ENCODE peak calls at places on chromosomes 12 and 14, in eight cellular contexts. A is Peyer's patch; Y is colonic mucosa; E is substantia nigra; S is fibroblast of lung; P is CD4-positive, CD25-positive, alpha-beta regulatory T cell; F is right lobe of liver; O is AG04450. C is an unnamed sample.
A peak's percentile ranks its signal among the peaks of the same experiment; 100 is the strongest.

GRCh38 chr12:121769297-121769830 is 24.1 kb downstream of the RHOF start:
- DNase-seq in A (no peak), P (no peak), O (no peak), F (no peak), S (no peak), E (no peak), Y (no peak), C (no peak)

GRCh38 chr14:92719890-92720323 is 28.5 kb downstream of the LGMN start:
- DNase-seq in A (no peak), O (no peak), Y (peak; percentile 88), S (no peak), F (no peak), E (no peak), P (no peak), C (no peak)

GRCh38 chr14:105468621-105469241 is 5.9 kb upstream of the CRIP2 start:
- DNase-seq in P (no peak), A (no peak), E (no peak), S (no peak), F (peak; percentile 82), O (no peak), Y (no peak), C (no peak)

GRCh38 chr14:22448905-22449611 is 140.0 kb downstream of the DAD1 start:
- DNase-seq in A (no peak), P (no peak), O (no peak), E (no peak), F (no peak), S (peak; percentile 31), Y (no peak), C (no peak)

GRCh38 chr14:45252356-45253069 is 489 bp downstream of the MIS18BP1 start:
- DNase-seq in S (no peak), P (peak; percentile 8), O (no peak), A (no peak), E (no peak), F (no peak), Y (peak; percentile 28), C (no peak)

GRCh38 chr12:107514887-107515445 is 170.6 kb upstream of the PWP1 start:
- DNase-seq in A (no peak), O (no peak), E (no peak), P (no peak), S (peak; percentile 69), F (no peak), Y (no peak), C (no peak)

GRCh38 chr12:91991397-91992187 is 154.1 kb downstream of the BTG1 start:
- DNase-seq in P (peak; percentile 64), S (peak; percentile 28), Y (no peak), E (no peak), F (no peak), A (no peak), O (no peak), C (no peak)

GRCh38 chr14:59919582-59920377 is at the start of gene LRRC9:
- DNase-seq in O (no peak), S (peak; percentile 21), Y (peak; percentile 44), P (no peak), F (peak; percentile 84), E (no peak), A (peak; percentile 76), C (peak; percentile 40)

GRCh38 chr14:79767278-79767677 is 444.0 kb downstream of the DIO2 start:
- DNase-seq in O (no peak), Y (no peak), F (no peak), E (no peak), A (no peak), S (no peak), P (no peak), C (no peak)

GRCh38 chr12:11832100-11832499 is 182.6 kb downstream of the ETV6 start:
- DNase-seq in P (no peak), F (no peak), S (no peak), O (no peak), E (no peak), A (no peak), Y (no peak), C (no peak)

GRCh38 chr12:3832738-3833137 is 40.5 kb downstream of the PARP11 start:
- DNase-seq in Y (no peak), F (no peak), A (no peak), O (no peak), E (no peak), S (peak; percentile 7), P (no peak), C (no peak)

GRCh38 chr12:66070378-66071120 is 60.0 kb downstream of the LLPH start:
- DNase-seq in O (no peak), E (no peak), Y (no peak), F (peak; percentile 49), P (no peak), A (no peak), S (no peak), C (no peak)

GRCh38 chr14:73460691-73461127 is 2.4 kb upstream of the NUMB start:
- DNase-seq in O (no peak), S (peak; percentile 56), E (no peak), P (no peak), A (no peak), Y (no peak), F (no peak), C (no peak)

GRCh38 chr14:68795602-68796417 is 2.9 kb upstream of the ZFP36L1 start:
- DNase-seq in Y (peak; percentile 84), O (no peak), P (peak; percentile 81), F (peak; percentile 90), A (peak; percentile 92), S (peak; percentile 79), E (no peak), C (peak; percentile 67)

GRCh38 chr12:110768960-110769359 is 26.3 kb upstream of the PPP1CC start:
- DNase-seq in F (no peak), A (no peak), E (no peak), P (no peak), S (no peak), O (no peak), Y (no peak), C (no peak)

DNA sequence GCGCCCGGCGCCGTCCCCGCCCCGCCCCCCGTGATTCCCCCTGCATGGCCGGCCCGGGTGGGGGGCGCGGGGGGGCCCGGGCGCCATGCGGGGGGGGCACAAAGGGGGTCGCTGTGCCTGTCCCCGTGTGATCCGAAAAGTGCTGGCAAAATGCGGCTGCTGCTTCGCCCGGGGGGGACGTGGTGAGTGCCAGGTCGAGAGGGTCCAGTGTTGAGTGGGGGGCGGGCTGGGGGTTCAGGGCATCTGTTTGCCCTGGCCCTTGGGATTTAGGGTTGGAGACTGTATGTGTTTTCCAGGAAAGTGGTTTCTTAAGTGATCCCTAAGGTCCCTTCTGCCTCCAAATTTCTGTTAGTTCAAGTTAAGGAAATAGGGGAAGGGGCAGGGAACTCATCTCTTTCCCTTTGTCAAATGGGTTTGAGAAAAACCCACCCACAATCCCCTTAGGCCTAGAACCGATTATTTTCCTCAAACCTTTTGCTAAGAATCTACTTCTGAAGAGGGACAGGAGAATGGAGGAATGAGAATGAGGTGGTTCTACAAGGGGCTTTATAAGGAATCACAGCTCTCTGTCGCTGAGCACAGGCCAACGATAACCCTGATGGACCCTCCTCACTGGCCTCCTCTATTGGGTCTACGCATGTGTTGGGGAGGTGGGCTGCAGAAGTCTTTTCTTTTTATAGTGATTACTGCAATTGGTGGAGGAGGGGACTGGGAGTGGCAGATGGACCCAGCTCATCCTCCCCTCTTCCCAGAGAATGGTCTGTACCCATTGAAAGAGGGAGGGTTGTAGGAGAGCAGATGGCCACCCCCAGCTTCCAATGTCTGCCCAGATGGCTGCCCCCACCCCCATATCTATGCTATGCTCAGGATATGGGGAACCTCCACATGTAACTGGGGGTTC is 825 bp downstream of the ARHGEF25 start:
- DNase-seq in O (no peak), P (no peak), A (no peak), S (no peak), Y (no peak), F (no peak), E (no peak), C (no peak)
- H3K27ac ChIP-seq in O (no peak overlapping the region), P (no peak overlapping the region), A (peak overlapping the region; percentile 43), S (no peak overlapping the region), Y (peak overlapping the region; percentile 60), F (no peak overlapping the region), E (peak overlapping the region; percentile 68), C (no peak overlapping the region)

DNA sequence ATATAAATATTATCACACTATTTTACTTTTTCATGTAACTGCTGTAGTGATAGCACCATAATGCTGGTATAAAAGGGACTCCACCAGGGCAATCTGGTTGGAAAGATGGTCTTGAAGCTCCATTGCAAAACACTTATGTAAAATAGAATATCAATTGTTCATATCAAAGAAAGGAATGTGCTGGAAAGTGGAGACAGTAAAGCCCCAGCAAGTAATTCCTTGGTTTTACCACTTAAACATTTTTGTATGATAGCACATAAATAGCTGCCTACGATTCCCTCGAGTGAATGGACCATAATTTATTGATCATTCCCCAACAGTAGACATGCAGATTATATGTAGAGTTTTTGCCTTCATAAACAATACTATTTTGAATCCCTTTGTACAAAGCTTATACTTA is 275.5 kb downstream of the PAWR start:
- DNase-seq in F (no peak), P (no peak), S (no peak), Y (no peak), A (no peak), E (no peak), O (no peak), C (no peak)
- H3K27ac ChIP-seq in F (no peak overlapping the region), P (no peak overlapping the region), S (no peak overlapping the region), Y (peak overlapping the region; percentile 70), A (no peak overlapping the region), E (no peak overlapping the region), O (no peak overlapping the region), C (no peak overlapping the region)

GRCh38 chr14:103538291-103539055 is 9.5 kb downstream of the TRMT61A start:
- DNase-seq in A (no peak), Y (no peak), P (no peak), S (no peak), E (no peak), O (no peak), F (no peak), C (peak; percentile 58)

GRCh38 chr14:103536693-103537092 is 7.7 kb downstream of the TRMT61A start:
- DNase-seq in P (no peak), E (no peak), A (no peak), S (no peak), O (no peak), F (no peak), Y (no peak), C (no peak)

GRCh38 chr14:103535891-103536565 is 7.0 kb downstream of the TRMT61A start:
- DNase-seq in Y (no peak), O (no peak), S (no peak), P (no peak), E (no peak), A (no peak), F (no peak), C (no peak)

GRCh38 chr14:103539056-103539825 is 10.2 kb downstream of the TRMT61A start:
- DNase-seq in A (no peak), Y (no peak), E (no peak), S (no peak), F (no peak), P (no peak), O (no peak), C (no peak)

GRCh38 chr14:103537175-103537990 is 8.4 kb downstream of the TRMT61A start:
- DNase-seq in P (no peak), Y (no peak), F (no peak), O (no peak), E (no peak), S (peak; percentile 40), A (no peak), C (no peak)
- H3K27ac ChIP-seq in P (no peak overlapping the region), Y (no peak overlapping the region), F (no peak overlapping the region), O (peak overlapping the region; percentile 57), E (peak overlapping the region; percentile 74), S (peak overlapping the region; percentile 56), A (no peak overlapping the region), C (peak overlapping the region; percentile 92)

DNA sequence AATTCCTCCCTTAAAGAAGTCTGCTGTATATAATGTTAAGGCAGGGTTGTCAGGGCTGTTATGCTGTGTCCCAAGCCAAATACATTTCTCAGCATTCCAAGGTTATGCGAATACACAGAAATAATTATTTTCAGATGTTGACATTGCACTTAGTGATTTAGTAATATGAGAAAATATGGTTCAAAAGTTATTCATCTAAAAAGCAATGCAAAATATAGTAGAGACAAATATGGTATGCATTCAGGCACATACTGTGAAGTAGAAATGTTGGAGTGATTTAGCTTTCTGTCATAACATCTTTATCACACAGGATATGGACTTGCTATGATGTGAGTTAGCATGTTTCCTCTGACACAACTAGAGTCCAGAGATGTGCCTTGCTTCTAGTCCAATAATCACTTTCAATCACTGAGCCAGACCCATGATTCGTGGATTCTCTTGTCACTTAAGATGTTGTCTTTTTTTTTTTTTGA is 70.0 kb downstream of the PDE3A start:
- DNase-seq in S (peak; percentile 73), Y (no peak), P (no peak), E (no peak), F (no peak), A (no peak), O (no peak), C (no peak)
- H3K27ac ChIP-seq in S (peak overlapping the region; percentile 12), Y (no peak overlapping the region), P (no peak overlapping the region), E (no peak overlapping the region), F (no peak overlapping the region), A (no peak overlapping the region), O (no peak overlapping the region), C (no peak overlapping the region)

C was measured in caudate nucleus.